ENCODE peak calls at places on chromosomes 12 and 14, in six cellular contexts. P is heart right ventricle, N is upper lobe of right lung, T is adrenal gland, V is ascending aorta, Z is cardiac muscle cell. K is an unnamed sample. For H3K36me3, the result is how much of the 10 kb centered on the place peaks cover.

GRCh38 chr12:112296183-112296582 is 86.0 kb downstream of the HECTD4 start:
- DNase-seq in P (no peak), N (no peak), T (no peak), V (no peak), Z (no peak), K (no peak)

GRCh38 chr12:1453801-1454200 is 140.6 kb downstream of the FBXL14 start:
- DNase-seq in P (no peak), N (no peak), T (no peak), V (no peak), Z (no peak), K (no peak)

GRCh38 chr12:57576613-57577160 is 14.3 kb upstream of the PIP4K2C start:
- DNase-seq in P (no peak), N (no peak), T (no peak), V (no peak), Z (no peak), K (no peak)

GRCh38 chr14:31926123-31926522 is 151.0 kb upstream of the ARHGAP5 start:
- DNase-seq in P (no peak), N (no peak), T (no peak), V (no peak), Z (peak), K (no peak)

GRCh38 chr12:120562906-120563305 is 18.3 kb downstream of the POP5 start:
- DNase-seq in P (peak), N (no peak), T (no peak), V (peak), Z (no peak), K (peak)

GRCh38 chr12:66270613-66271012 is 31.7 kb upstream of the HELB start:
- DNase-seq in P (no peak), N (no peak), T (no peak), V (no peak), Z (no peak), K (no peak)

GRCh38 chr12:16603916-16604575 is 1.9 kb downstream of the LMO3 start:
- DNase-seq in P (no peak), N (no peak), T (no peak), V (no peak), Z (peak), K (no peak)

GRCh38 chr14:30906752-30907658 is 32.6 kb downstream of the COCH start:
- DNase-seq in P (no peak), N (no peak), T (no peak), V (no peak), Z (no peak), K (no peak)

GRCh38 chr14:27387458-27387857 is 789.6 kb upstream of the NOVA1 start:
- DNase-seq in P (no peak), N (no peak), T (no peak), V (no peak), Z (no peak), K (no peak)

GRCh38 chr14:44803239-44803905 is 158.4 kb downstream of the KLHL28 start:
- DNase-seq in P (no peak), N (no peak), T (no peak), V (no peak), Z (peak), K (no peak)

GRCh38 chr12:60684988-60685655 is 1089.3 kb downstream of the SLC16A7 start:
- DNase-seq in P (no peak), N (no peak), T (no peak), V (no peak), Z (no peak), K (no peak)

GRCh38 chr12:56591961-56592360 is 38.2 kb downstream of the BAZ2A start:
- DNase-seq in P (no peak), N (no peak), T (no peak), V (no peak), Z (no peak), K (no peak)

GRCh38 chr14:31949709-31950108 is 127.4 kb upstream of the ARHGAP5 start:
- DNase-seq in P (no peak), N (no peak), T (no peak), V (no peak), Z (no peak), K (no peak)

GRCh38 chr12:21472197-21472596 is 29.2 kb downstream of the RECQL start:
- DNase-seq in P (no peak), N (no peak), T (no peak), V (no peak), Z (no peak), K (no peak)

GRCh38 chr12:109737111-109737510 is 23.5 kb downstream of the FAM222A start:
- DNase-seq in P (no peak), N (no peak), T (peak), V (peak), Z (no peak), K (peak)

GRCh38 chr14:105945891-105946290 is 419.5 kb downstream of the TMEM121 start:
- DNase-seq in P (no peak), N (no peak), T (no peak), V (no peak), Z (no peak), K (no peak)

GRCh38 chr12:93441111-93441616 is 583 bp downstream of the UBE2N start:
- DNase-seq in P (peak), N (peak), T (peak), V (peak), Z (peak), K (no peak)

GRCh38 chr14:94043756-94044475 is 17.8 kb downstream of the OTUB2 start:
- DNase-seq in P (no peak), N (peak), T (no peak), V (no peak), Z (no peak), K (peak)

GRCh38 chr12:105358789-105359188 is 28.3 kb downstream of the C12orf75 start:
- DNase-seq in P (no peak), N (no peak), T (no peak), V (no peak), Z (no peak), K (no peak)

GRCh38 chr12:30154996-30155730 is 371.4 kb upstream of the TMTC1 start:
- DNase-seq in P (no peak), N (no peak), T (no peak), V (no peak), Z (no peak), K (no peak)

GRCh38 chr12:11069854-11070253 is 7.8 kb upstream of the TAS2R46 start:
- DNase-seq in P (no peak), N (no peak), T (no peak), V (no peak), Z (no peak), K (no peak)

GRCh38 chr14:36520601-36521525 is 831 bp upstream of the NKX2-1 start:
- DNase-seq in P (no peak), N (peak), T (no peak), V (no peak), Z (peak), K (no peak)

GRCh38 chr12:109310247-109311125 is 1.4 kb upstream of the FOXN4 start:
- DNase-seq in P (no peak), N (no peak), T (no peak), V (no peak), Z (no peak), K (no peak)

GRCh38 chr12:132638541-132639408 is 20.2 kb downstream of the P2RX2 start:
- DNase-seq in P (no peak), N (no peak), T (no peak), V (no peak), Z (peak), K (no peak)

GRCh38 chr12:47071241-47071852 is 8.1 kb upstream of the PCED1B start:
- DNase-seq in P (no peak), N (no peak), T (peak), V (no peak), Z (peak), K (no peak)

GRCh38 chr12:14954269-14954668 is 7.1 kb downstream of the ARHGDIB start:
- DNase-seq in P (no peak), N (no peak), T (no peak), V (no peak), Z (no peak), K (no peak)

GRCh38 chr14:37819155-37820015 is 224.0 kb downstream of the TTC6 start:
- DNase-seq in P (no peak), N (no peak), T (no peak), V (no peak), Z (peak), K (no peak)

GRCh38 chr14:101072070-101072469 is 168.5 kb upstream of the RTL1 start:
- DNase-seq in P (no peak), N (peak), T (peak), V (peak), Z (no peak), K (peak)

GRCh38 chr12:22855456-22855855 is 230.5 kb downstream of the ETNK1 start:
- DNase-seq in P (no peak), N (no peak), T (no peak), V (no peak), Z (no peak), K (no peak)

GRCh38 chr14:20998674-20999366 is at the start of gene SLC39A2:
- DNase-seq in P (peak), N (no peak), T (peak), V (no peak), Z (no peak), K (no peak)

GRCh38 chr14:22886500-22887259 is 3.7 kb downstream of the REM2 start:
- DNase-seq in P (peak), N (peak), T (peak), V (peak), Z (peak), K (peak)

GRCh38 chr12:93245543-93245942 is 132.2 kb upstream of the NUDT4 start:
- DNase-seq in P (no peak), N (no peak), T (no peak), V (no peak), Z (no peak), K (no peak)

GRCh38 chr12:18576104-18576622 is 161.6 kb downstream of the PLCZ1 start:
- DNase-seq in P (no peak), N (no peak), T (no peak), V (no peak), Z (no peak), K (no peak)

GRCh38 chr12:107404981-107405380 is 280.6 kb upstream of the PWP1 start:
- DNase-seq in P (no peak), N (no peak), T (no peak), V (peak), Z (peak), K (no peak)

GRCh38 chr14:68862954-68863594 is 70.2 kb upstream of the ZFP36L1 start:
- DNase-seq in P (peak), N (peak), T (peak), V (peak), Z (peak), K (peak)

GRCh38 chr12:127014079-127014478 is 1252.9 kb upstream of the TMEM132C start:
- DNase-seq in P (no peak), N (no peak), T (no peak), V (no peak), Z (no peak), K (no peak)
- H3K36me3 ChIP-seq in P (under half), N (under half), T (under half), V (under half), Z (under half), K (under half)

DNA sequence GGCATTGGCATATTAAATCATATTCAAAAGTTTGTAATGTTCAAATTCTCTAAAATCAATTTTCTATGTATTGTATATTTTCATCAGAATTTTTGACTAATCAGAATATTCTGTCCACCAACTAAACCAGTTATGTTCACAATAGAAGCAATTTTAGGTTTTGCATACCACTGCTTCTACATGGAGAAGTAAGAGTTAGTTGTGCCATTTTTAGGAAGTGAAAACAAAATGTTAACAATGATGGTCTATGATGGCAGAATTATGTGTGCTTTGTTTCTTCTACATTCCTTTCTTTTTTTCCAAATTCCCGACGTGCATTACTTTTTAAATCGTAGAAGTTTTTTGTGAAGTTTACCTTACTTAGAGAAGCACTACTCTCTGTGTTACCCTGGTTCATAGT is 29.5 kb downstream of the ABHD12B start:
- DNase-seq in P (no peak), N (no peak), T (no peak), V (no peak), Z (no peak), K (no peak)
- H3K36me3 ChIP-seq in P (half or more), N (under half), T (under half), V (under half), Z (under half), K (under half)

GRCh38 chr12:53474819-53475218 is 22.9 kb downstream of the PCBP2 start:
- DNase-seq in P (no peak), N (peak), T (no peak), V (no peak), Z (no peak), K (no peak)
- H3K36me3 ChIP-seq in P (half or more), N (half or more), T (under half), V (half or more), Z (half or more), K (half or more)

GRCh38 chr12:13340149-13340548 is 143.6 kb downstream of the EMP1 start:
- DNase-seq in P (no peak), N (no peak), T (no peak), V (no peak), Z (no peak), K (no peak)

GRCh38 chr12:13336216-13336615 is 139.7 kb downstream of the EMP1 start:
- DNase-seq in P (no peak), N (no peak), T (no peak), V (no peak), Z (no peak), K (no peak)

GRCh38 chr12:13337786-13338185 is 141.3 kb downstream of the EMP1 start:
- DNase-seq in P (no peak), N (no peak), T (no peak), V (no peak), Z (no peak), K (no peak)

GRCh38 chr12:13339091-13339490 is 142.6 kb downstream of the EMP1 start:
- DNase-seq in P (no peak), N (no peak), T (no peak), V (no peak), Z (no peak), K (no peak)

GRCh38 chr12:13339538-13339937 is 143.0 kb downstream of the EMP1 start:
- DNase-seq in P (no peak), N (no peak), T (no peak), V (no peak), Z (no peak), K (no peak)
- H3K36me3 ChIP-seq in P (under half), N (under half), T (under half), V (under half), Z (under half), K (under half)

GRCh38 chr12:68809190-68810026 is 1.4 kb downstream of the MDM2 start:
- DNase-seq in P (no peak), N (no peak), T (no peak), V (no peak), Z (no peak), K (no peak)
- H3K36me3 ChIP-seq in P (half or more), N (half or more), T (under half), V (under half), Z (under half), K (under half)

DNA sequence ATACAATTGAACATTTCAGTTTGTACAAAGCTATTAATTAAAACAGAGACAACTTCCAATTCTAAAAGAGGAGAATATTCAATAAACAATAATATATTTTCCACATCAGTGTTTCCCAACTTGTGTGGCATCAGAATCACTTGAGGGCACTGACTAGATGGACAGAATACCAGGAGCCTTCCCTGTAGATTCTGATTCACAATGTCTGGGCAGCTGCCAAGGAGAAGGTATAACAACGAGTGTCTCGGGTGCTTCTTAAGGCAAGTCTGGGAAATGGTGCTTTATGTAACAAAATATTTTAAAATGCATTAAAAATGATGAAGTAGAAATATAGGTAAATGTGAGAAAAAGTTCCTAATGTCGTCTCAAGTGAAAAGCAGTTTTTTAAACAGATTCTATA is 26.2 kb downstream of the GALC start:
- DNase-seq in P (no peak), N (no peak), T (peak), V (no peak), Z (no peak), K (no peak)
- H3K36me3 ChIP-seq in P (half or more), N (under half), T (under half), V (under half), Z (under half), K (under half)

GRCh38 chr12:114403690-114404450 is 2.1 kb downstream of the TBX5 start:
- DNase-seq in P (peak), N (no peak), T (no peak), V (no peak), Z (peak), K (no peak)
- H3K36me3 ChIP-seq in P (under half), N (under half), T (under half), V (under half), Z (under half), K (under half)